ENCODE peak calls at places on chromosomes 7 and 10, in nine cellular contexts. H is fibroblast of lung; C is endothelial cell of umbilical vein; R is HepG2; V is cardiac muscle cell; Z is tibial artery; J is heart right ventricle; K is CD4-positive, alpha-beta T cell; Y is dorsolateral prefrontal cortex. O is an unnamed sample.

GRCh38 chr7:98251251-98251843 is 685 bp downstream of the TECPR1 start:
- DNase-seq in H (peak; percentile 29), C (peak; percentile 60), R (peak; percentile 63), V (peak; percentile 40), Z (peak; percentile 30), J (no peak), K (peak; percentile 71), Y (no peak), O (no peak)

GRCh38 chr7:89849052-89849451 is 305.2 kb upstream of the STEAP1 start:
- DNase-seq in H (no peak), C (no peak), R (no peak), V (no peak), Z (no peak), J (no peak), K (no peak), Y (no peak), O (no peak)

GRCh38 chr7:137661634-137662033 is 185.1 kb downstream of the DGKI start:
- DNase-seq in H (no peak), C (no peak), R (no peak), V (no peak), Z (no peak), J (no peak), K (no peak), Y (no peak), O (no peak)

GRCh38 chr10:112327678-112328077 is 44.5 kb downstream of the TECTB start:
- DNase-seq in H (no peak), C (no peak), R (no peak), V (no peak), Z (no peak), J (no peak), K (no peak), Y (no peak), O (no peak)

GRCh38 chr7:28832669-28833068 is 125.5 kb downstream of the TRIL start:
- DNase-seq in H (no peak), C (no peak), R (no peak), V (no peak), Z (no peak), J (no peak), K (no peak), Y (no peak), O (no peak)

GRCh38 chr10:8392216-8392615 is 337.7 kb downstream of the GATA3 start:
- DNase-seq in H (peak; percentile 89), C (no peak), R (no peak), V (no peak), Z (no peak), J (no peak), K (no peak), Y (no peak), O (no peak)

GRCh38 chr10:27256790-27257189 is 16.2 kb upstream of the ACBD5 start:
- DNase-seq in H (no peak), C (no peak), R (no peak), V (no peak), Z (no peak), J (no peak), K (no peak), Y (no peak), O (no peak)

GRCh38 chr10:128443925-128444324 is 317.7 kb upstream of the MKI67 start:
- DNase-seq in H (no peak), C (no peak), R (no peak), V (no peak), Z (no peak), J (no peak), K (no peak), Y (no peak), O (no peak)

GRCh38 chr10:116845823-116846222 is 3.5 kb upstream of the ENO4 start:
- DNase-seq in H (no peak), C (no peak), R (no peak), V (no peak), Z (no peak), J (no peak), K (no peak), Y (no peak), O (no peak)

GRCh38 chr10:54797636-54798395 is 3.2 kb downstream of the PCDH15 start:
- DNase-seq in H (peak; percentile 80), C (peak; percentile 81), R (no peak), V (no peak), Z (no peak), J (no peak), K (no peak), Y (no peak), O (peak; percentile 55)

GRCh38 chr7:77415474-77415821 is 701 bp downstream of the GSAP start:
- DNase-seq in H (no peak), C (no peak), R (no peak), V (no peak), Z (peak; percentile 24), J (peak; percentile 15), K (no peak), Y (no peak), O (no peak)

GRCh38 chr10:107971973-107972372 is 807.5 kb upstream of the SORCS1 start:
- DNase-seq in H (peak; percentile 86), C (no peak), R (no peak), V (no peak), Z (no peak), J (no peak), K (no peak), Y (no peak), O (peak; percentile 94)

GRCh38 chr10:84845628-84846261 is 517.4 kb downstream of the CCSER2 start:
- DNase-seq in H (no peak), C (no peak), R (peak; percentile 35), V (peak; percentile 61), Z (no peak), J (no peak), K (no peak), Y (peak; percentile 49), O (no peak)

GRCh38 chr7:23184709-23185354 is 3.0 kb downstream of the NUP42 start:
- DNase-seq in H (peak; percentile 29), C (peak; percentile 45), R (peak; percentile 49), V (peak; percentile 29), Z (peak; percentile 60), J (no peak), K (no peak), Y (peak; percentile 58), O (peak; percentile 39)

GRCh38 chr7:128022631-128023532 is 8.4 kb downstream of the LRRC4 start:
- DNase-seq in H (peak; percentile 85), C (no peak), R (no peak), V (no peak), Z (no peak), J (no peak), K (no peak), Y (no peak), O (peak; percentile 50)

GRCh38 chr10:82288461-82288881 is 413.5 kb downstream of the NRG3 start:
- DNase-seq in H (peak; percentile 79), C (no peak), R (no peak), V (no peak), Z (no peak), J (no peak), K (no peak), Y (no peak), O (no peak)

GRCh38 chr10:17238445-17239275 is 10.6 kb downstream of the VIM start:
- DNase-seq in H (peak; percentile 86), C (peak; percentile 81), R (no peak), V (no peak), Z (peak; percentile 51), J (no peak), K (no peak), Y (no peak), O (peak; percentile 11)
- H3K27ac ChIP-seq in H (peak overlapping the region; percentile 30), C (peak overlapping the region; percentile 40), R (no peak overlapping the region), V (no peak overlapping the region), Z (peak overlapping the region; percentile 100), J (no peak overlapping the region), K (no peak overlapping the region), Y (no peak overlapping the region), O (peak overlapping the region; percentile 71)

GRCh38 chr7:103074519-103075336 is at the start of the genes ARMC10 and FBXL13:
- DNase-seq in H (peak; percentile 89), C (peak; percentile 95), R (peak; percentile 88), V (peak; percentile 92), Z (peak; percentile 90), J (peak; percentile 90), K (peak; percentile 81), Y (peak; percentile 87), O (peak; percentile 90)
- TF ChIP-seq CTCF in H (peak; percentile 14), C (peak; percentile 32), R (peak; percentile 35), V (peak; percentile 19), Z (peak; percentile 38), J (peak; percentile 11), K (peak; percentile 16), Y (no peak), O (peak; percentile 74)

GRCh38 chr7:37665352-37666022 is 18.1 kb upstream of the GPR141 start:
- DNase-seq in H (no peak), C (no peak), R (no peak), V (no peak), Z (no peak), J (no peak), K (no peak), Y (no peak), O (no peak)

GRCh38 chr7:37659971-37660370 is 23.6 kb upstream of the GPR141 start:
- DNase-seq in H (no peak), C (no peak), R (no peak), V (no peak), Z (no peak), J (no peak), K (no peak), Y (no peak), O (no peak)

GRCh38 chr7:37666026-37666780 is 17.4 kb upstream of the GPR141 start:
- DNase-seq in H (no peak), C (no peak), R (no peak), V (no peak), Z (no peak), J (no peak), K (no peak), Y (no peak), O (peak; percentile 38)

GRCh38 chr7:37660614-37661013 is 23.0 kb upstream of the GPR141 start:
- DNase-seq in H (no peak), C (no peak), R (no peak), V (no peak), Z (no peak), J (no peak), K (no peak), Y (no peak), O (no peak)

DNA sequence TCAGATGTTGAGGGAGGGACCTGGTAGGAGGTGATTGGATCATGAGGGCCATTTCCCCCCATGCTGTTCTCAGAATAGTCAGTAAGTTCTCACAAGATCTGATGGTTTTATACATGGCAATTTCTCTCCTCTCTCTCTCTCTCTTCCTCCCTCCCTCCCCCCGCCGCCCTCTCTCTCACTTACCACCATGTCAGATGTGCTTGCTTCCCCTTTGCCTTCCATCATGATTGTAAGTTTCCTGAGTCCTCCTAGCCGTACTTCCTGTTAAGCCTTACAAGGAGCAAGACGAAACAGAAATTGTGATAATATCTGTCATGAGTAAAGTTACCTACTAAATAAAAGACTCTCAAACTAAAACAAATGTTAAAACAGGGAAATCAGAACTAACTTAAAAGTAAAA is 19.9 kb upstream of the GPR141 start:
- DNase-seq in H (no peak), C (no peak), R (no peak), V (no peak), Z (peak; percentile 28), J (no peak), K (no peak), Y (no peak), O (no peak)
- H3K27ac ChIP-seq in H (no peak overlapping the region), C (no peak overlapping the region), R (no peak overlapping the region), V (no peak overlapping the region), Z (no peak overlapping the region), J (no peak overlapping the region), K (no peak overlapping the region), Y (no peak overlapping the region), O (no peak overlapping the region)

DNA sequence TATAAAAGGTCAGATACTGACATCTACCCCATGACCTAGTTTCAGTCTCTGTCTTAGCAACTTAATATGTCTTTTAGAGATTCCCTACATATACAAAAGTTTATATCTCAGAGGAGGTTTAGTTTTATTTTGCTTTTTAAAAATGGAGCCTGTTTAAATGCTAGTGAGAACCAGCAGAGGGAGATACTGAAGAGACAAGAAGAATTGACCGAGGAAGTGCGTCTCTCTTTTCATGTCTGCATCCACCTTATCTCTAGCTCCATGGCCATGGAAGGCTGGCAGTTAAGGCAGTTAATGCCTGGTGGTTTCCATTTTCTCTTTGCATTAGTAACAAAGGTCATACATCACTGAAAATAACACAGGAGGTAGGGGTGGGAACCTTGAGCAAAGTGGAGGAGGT is 10.7 kb downstream of the SUV39H2 start:
- DNase-seq in H (no peak), C (peak; percentile 4), R (no peak), V (no peak), Z (no peak), J (no peak), K (no peak), Y (no peak), O (no peak)
- TF ChIP-seq CTCF in H (peak; percentile 30), C (no peak), R (no peak), V (peak; percentile 29), Z (no peak), J (no peak), K (peak; percentile 33), Y (no peak), O (no peak)

O was measured in RWPE1.